ENCODE peak calls at places on chromosome 21, in five cellular contexts. P is right lobe of liver, Q is epithelial cell of proximal tubule, G is coronary artery, U is keratinocyte. Z is an unnamed sample.

GRCh38 chr21:46193829-46194373 is 9.6 kb upstream of the SPATC1L start:
- DNase-seq in G (no peak), P (no peak), Q (no peak), U (no peak), Z (no peak)

GRCh38 chr21:46195595-46196195 is 11.4 kb upstream of the SPATC1L start:
- DNase-seq in P (no peak), G (peak; percentile 52), Q (no peak), U (no peak), Z (no peak)

GRCh38 chr21:45854702-45855247 is 126.8 kb upstream of the COL6A1 start:
- DNase-seq in Q (no peak), G (peak; percentile 26), P (no peak), U (no peak), Z (no peak)

GRCh38 chr21:46154155-46154954 is 1.0 kb downstream of the FTCD start:
- DNase-seq in U (no peak), P (peak; percentile 63), G (peak; percentile 67), Q (no peak), Z (no peak)

GRCh38 chr21:32566990-32567389 is 18.3 kb downstream of the TCP10L start:
- DNase-seq in G (no peak), Q (no peak), U (no peak), P (no peak), Z (no peak)

GRCh38 chr21:30900881-30901280 is 19.5 kb upstream of the KRTAP11-1 start:
- DNase-seq in U (no peak), G (no peak), P (no peak), Q (no peak), Z (no peak)

GRCh38 chr21:33552093-33552998 is 9.5 kb downstream of the SON start:
- DNase-seq in Q (no peak), P (no peak), G (no peak), U (no peak), Z (no peak)

GRCh38 chr21:38126677-38127271 is 130.0 kb upstream of the KCNJ15 start:
- DNase-seq in P (peak; percentile 57), Q (peak; percentile 7), U (no peak), G (no peak), Z (no peak)

GRCh38 chr21:36859744-36860501 is 106.5 kb downstream of the HLCS start:
- DNase-seq in P (peak; percentile 91), G (no peak), U (peak; percentile 38), Q (no peak), Z (no peak)

GRCh38 chr21:18832081-18832670 is 428.6 kb upstream of the TMPRSS15 start:
- DNase-seq in U (no peak), G (no peak), P (no peak), Q (no peak), Z (peak; percentile 48)

GRCh38 chr21:24160528-24160927 is 1446.8 kb downstream of the MRPL39 start:
- DNase-seq in Q (no peak), U (no peak), P (no peak), G (no peak), Z (no peak)

GRCh38 chr21:33127154-33127893 is 57.4 kb downstream of the OLIG1 start:
- DNase-seq in U (no peak), G (no peak), P (peak; percentile 65), Q (no peak), Z (peak; percentile 9)

GRCh38 chr21:32256873-32257620 is 21.8 kb downstream of the MIS18A start:
- DNase-seq in G (peak; percentile 93), Q (peak; percentile 89), P (no peak), U (no peak), Z (peak; percentile 69)

GRCh38 chr21:36532769-36533467 is 53.0 kb upstream of the CLDN14 start:
- DNase-seq in U (no peak), Q (no peak), P (no peak), G (no peak), Z (no peak)

GRCh38 chr21:36788116-36788515 is 89.2 kb downstream of the SIM2 start:
- DNase-seq in P (no peak), Q (no peak), G (no peak), U (no peak), Z (no peak)

DNA sequence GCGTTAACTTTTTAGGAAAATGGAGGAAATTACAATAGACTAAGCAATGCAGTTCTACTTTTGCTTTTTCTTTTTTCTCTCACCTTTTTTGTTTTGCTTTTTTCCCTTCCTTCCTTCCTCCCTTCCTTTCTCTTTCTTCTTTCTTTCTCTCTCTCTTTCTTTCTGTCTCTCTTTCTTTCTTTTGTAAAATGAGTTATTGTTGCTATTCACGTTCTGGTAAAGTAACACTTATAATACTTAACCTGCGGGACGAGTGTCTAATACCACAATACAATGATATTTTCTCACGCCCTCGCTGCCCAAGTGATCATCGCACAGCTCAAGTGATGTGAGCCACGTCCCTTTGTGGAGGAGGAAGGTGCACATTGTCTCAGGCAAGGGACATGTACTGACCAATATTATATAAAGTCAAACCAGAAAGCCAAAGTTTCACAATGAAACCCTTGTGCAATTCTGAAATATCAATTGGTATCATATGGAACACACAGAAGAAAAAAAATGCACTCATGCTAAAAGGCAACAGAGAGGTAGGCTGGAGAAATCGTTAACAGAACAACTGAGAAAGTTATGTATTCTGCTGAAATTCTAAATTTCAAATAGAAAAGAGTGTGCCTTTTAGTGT is 1.7 kb downstream of the JAM2 start:
- DNase-seq in G (no peak), Q (no peak), P (no peak), U (no peak), Z (no peak)
- H3K4me3 ChIP-seq in G (peak overlapping the region; percentile 85), Q (peak overlapping the region; percentile 48), P (peak overlapping the region; percentile 38), U (no peak overlapping the region), Z (peak overlapping the region; percentile 71)

GRCh38 chr21:34807881-34808568 is 139.2 kb downstream of the CLIC6 start:
- DNase-seq in P (no peak), G (no peak), Q (peak; percentile 94), U (no peak), Z (peak; percentile 83)
- H3K4me3 ChIP-seq in P (no peak overlapping the region), G (peak overlapping the region; percentile 2), Q (peak overlapping the region; percentile 4), U (peak overlapping the region; percentile 32), Z (no peak overlapping the region)

GRCh38 chr21:44817914-44818635 is at the start of gene SUMO3:
- DNase-seq in Q (no peak), U (no peak), P (peak; percentile 81), G (peak; percentile 85), Z (no peak)
- H3K4me3 ChIP-seq in Q (peak within 1 kb of the TSS; percentile 65), U (peak within 1 kb of the TSS; percentile 70), P (peak within 1 kb of the TSS; percentile 63), G (peak within 1 kb of the TSS; percentile 77), Z (peak within 1 kb of the TSS; percentile 66)

DNA sequence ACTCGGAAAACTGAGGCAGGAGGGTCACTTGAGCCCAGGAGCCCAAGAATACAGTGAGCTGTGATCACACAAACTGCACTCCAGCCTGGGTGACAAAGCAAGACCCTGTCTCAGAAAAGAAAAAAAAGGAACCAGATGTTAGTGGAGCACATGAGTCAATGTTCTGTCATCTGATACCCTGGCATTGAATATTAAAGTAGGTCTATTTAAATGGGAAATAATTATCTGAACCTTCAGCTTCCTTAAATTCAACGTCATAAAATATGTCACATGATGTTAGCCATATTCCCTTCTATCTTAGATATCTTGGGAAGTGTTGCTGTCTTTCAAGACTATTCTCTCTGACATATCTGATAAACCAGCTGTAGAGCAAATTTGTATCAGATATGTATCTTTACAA is 47.3 kb downstream of the NCAM2 start:
- DNase-seq in P (no peak), U (no peak), G (no peak), Q (no peak), Z (no peak)
- H3K4me3 ChIP-seq in P (no peak overlapping the region), U (no peak overlapping the region), G (no peak overlapping the region), Q (no peak overlapping the region), Z (no peak overlapping the region)

DNA sequence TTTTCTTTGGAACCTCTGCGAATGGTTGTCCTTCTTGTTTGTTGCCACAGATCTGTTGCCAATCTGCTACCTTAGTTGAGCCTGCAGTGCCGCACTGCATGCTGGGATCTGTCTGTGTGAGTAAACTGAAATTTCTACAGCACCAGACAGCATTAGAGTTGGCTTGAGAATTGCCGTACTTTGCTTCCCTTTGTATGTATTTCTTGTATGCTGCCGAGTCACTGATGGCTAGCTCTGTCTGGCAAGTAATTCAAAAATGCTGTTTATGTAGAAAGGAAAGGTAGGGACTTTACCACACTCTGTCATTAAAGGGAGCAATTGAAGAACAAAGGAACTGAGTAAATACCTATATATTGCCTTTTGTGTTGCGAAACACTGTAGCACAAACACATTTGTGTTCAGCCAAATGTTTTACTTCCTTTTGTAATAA is 857.4 kb downstream of the USP25 start:
- DNase-seq in Q (peak; percentile 26), G (no peak), U (no peak), P (peak; percentile 72), Z (peak; percentile 35)
- H3K4me3 ChIP-seq in Q (no peak overlapping the region), G (peak overlapping the region; percentile 69), U (peak overlapping the region; percentile 64), P (peak overlapping the region; percentile 22), Z (no peak overlapping the region)

DNA sequence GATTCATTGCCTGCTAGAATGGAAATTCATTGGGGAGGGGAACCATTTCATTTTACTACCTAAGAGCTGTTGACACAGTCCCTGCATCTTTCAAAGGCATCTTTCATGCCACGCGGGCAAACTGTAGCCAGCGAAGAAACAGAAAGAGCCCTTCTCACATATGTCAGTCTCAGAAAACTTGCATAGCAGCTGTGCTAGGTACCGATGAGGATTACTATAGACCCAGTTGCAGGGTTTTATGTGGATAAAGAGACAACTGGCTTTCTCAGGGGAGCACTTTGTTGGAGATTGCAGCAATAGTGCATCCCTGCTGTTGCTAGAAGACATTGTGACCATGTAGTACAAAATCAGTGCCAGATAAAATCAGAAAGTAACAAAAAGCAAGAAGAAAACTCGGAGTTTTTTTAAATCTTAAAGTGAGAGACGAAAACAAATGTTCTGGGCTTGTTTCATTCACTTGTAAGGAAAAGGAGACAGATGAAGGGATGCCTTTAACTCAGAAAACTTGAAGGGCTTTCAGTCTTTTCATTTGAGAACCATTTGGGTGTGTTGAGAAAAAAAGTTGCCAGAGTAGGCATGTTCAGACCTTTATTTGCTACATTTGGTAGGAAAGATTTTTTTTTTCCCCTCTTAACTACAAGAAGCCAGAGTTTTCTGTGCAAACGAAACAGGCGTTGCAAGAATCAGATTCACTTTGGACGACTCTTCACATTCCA is 804.1 kb downstream of the USP25 start:
- DNase-seq in Q (no peak), P (no peak), U (no peak), G (no peak), Z (no peak)
- H3K4me3 ChIP-seq in Q (peak overlapping the region; percentile 53), P (peak overlapping the region; percentile 48), U (peak overlapping the region; percentile 2), G (peak overlapping the region; percentile 61), Z (no peak overlapping the region)

GRCh38 chr21:41124626-41125240 is 43.2 kb upstream of the BACE2 start:
- DNase-seq in Q (no peak), G (no peak), U (no peak), P (no peak), Z (no peak)
- H3K4me3 ChIP-seq in Q (no peak overlapping the region), G (peak overlapping the region; percentile 53), U (peak overlapping the region; percentile 20), P (no peak overlapping the region), Z (no peak overlapping the region)

GRCh38 chr21:43894206-43894577 is 29.2 kb downstream of the AGPAT3 start:
- DNase-seq in P (no peak), U (no peak), G (no peak), Q (no peak), Z (no peak)
- H3K4me3 ChIP-seq in P (no peak overlapping the region), U (no peak overlapping the region), G (no peak overlapping the region), Q (no peak overlapping the region), Z (no peak overlapping the region)

GRCh38 chr21:41950941-41951408 is 2.8 kb downstream of the C2CD2 start:
- DNase-seq in Q (no peak), P (no peak), G (no peak), U (no peak), Z (no peak)
- H3K4me3 ChIP-seq in Q (no peak overlapping the region), P (no peak overlapping the region), G (peak overlapping the region; percentile 86), U (no peak overlapping the region), Z (no peak overlapping the region)